ENCODE peak calls at places on chromosomes 13 and 19, in seven cellular contexts. One of them, this sample, is unnamed.

GRCh38 chr13:93227906-93228801 is 1.5 kb downstream of the GPC6 start:
- DNase-seq in tibial nerve: peak; percentile 22
- DNase-seq in frontal cortex: peak; percentile 35
- DNase-seq in AG08396: peak; percentile 73
- DNase-seq in anterior cingulate cortex: peak; percentile 49
- DNase-seq in neuronal stem cell: peak; percentile 89
- DNase-seq in stimulated activated CD8-positive, alpha-beta memory T cell treated with anti-CD3 and anti-CD28 coated beads, Interleukin-12 subunit alpha, Interleukin-12 subunit beta, amount 100 ng/mL, for 4 hours: no peak
- DNase-seq in this sample: no peak

GRCh38 chr13:44818428-44818827 is 170.8 kb downstream of the NUFIP1 start:
- DNase-seq in tibial nerve: no peak
- DNase-seq in frontal cortex: no peak
- DNase-seq in AG08396: no peak
- DNase-seq in anterior cingulate cortex: no peak
- DNase-seq in neuronal stem cell: peak; percentile 30
- DNase-seq in stimulated activated CD8-positive, alpha-beta memory T cell treated with anti-CD3 and anti-CD28 coated beads, Interleukin-12 subunit alpha, Interleukin-12 subunit beta, amount 100 ng/mL, for 4 hours: no peak
- DNase-seq in this sample: no peak

GRCh38 chr13:21079206-21079605 is 17.8 kb upstream of the LATS2 start:
- DNase-seq in tibial nerve: no peak
- DNase-seq in frontal cortex: no peak
- DNase-seq in AG08396: no peak
- DNase-seq in anterior cingulate cortex: no peak
- DNase-seq in neuronal stem cell: no peak
- DNase-seq in stimulated activated CD8-positive, alpha-beta memory T cell treated with anti-CD3 and anti-CD28 coated beads, Interleukin-12 subunit alpha, Interleukin-12 subunit beta, amount 100 ng/mL, for 4 hours: no peak
- DNase-seq in this sample: no peak

GRCh38 chr19:14536926-14537692 is 7.7 kb downstream of the TECR start:
- DNase-seq in tibial nerve: no peak
- DNase-seq in frontal cortex: no peak
- DNase-seq in AG08396: peak; percentile 41
- DNase-seq in anterior cingulate cortex: no peak
- DNase-seq in neuronal stem cell: peak; percentile 83
- DNase-seq in stimulated activated CD8-positive, alpha-beta memory T cell treated with anti-CD3 and anti-CD28 coated beads, Interleukin-12 subunit alpha, Interleukin-12 subunit beta, amount 100 ng/mL, for 4 hours: no peak
- DNase-seq in this sample: no peak

GRCh38 chr13:40688781-40689180 is 22.3 kb upstream of the FOXO1 start:
- DNase-seq in tibial nerve: no peak
- DNase-seq in frontal cortex: no peak
- DNase-seq in AG08396: no peak
- DNase-seq in anterior cingulate cortex: no peak
- DNase-seq in neuronal stem cell: no peak
- DNase-seq in stimulated activated CD8-positive, alpha-beta memory T cell treated with anti-CD3 and anti-CD28 coated beads, Interleukin-12 subunit alpha, Interleukin-12 subunit beta, amount 100 ng/mL, for 4 hours: no peak
- DNase-seq in this sample: no peak

GRCh38 chr13:95356916-95357315 is 55.7 kb upstream of the ABCC4 start:
- DNase-seq in tibial nerve: no peak
- DNase-seq in frontal cortex: no peak
- DNase-seq in AG08396: no peak
- DNase-seq in anterior cingulate cortex: no peak
- DNase-seq in neuronal stem cell: no peak
- DNase-seq in stimulated activated CD8-positive, alpha-beta memory T cell treated with anti-CD3 and anti-CD28 coated beads, Interleukin-12 subunit alpha, Interleukin-12 subunit beta, amount 100 ng/mL, for 4 hours: no peak
- DNase-seq in this sample: no peak

GRCh38 chr19:16327911-16328823 is 3.5 kb downstream of the KLF2 start:
- DNase-seq in tibial nerve: peak; percentile 78
- DNase-seq in frontal cortex: no peak
- DNase-seq in AG08396: peak; percentile 70
- DNase-seq in anterior cingulate cortex: peak; percentile 62
- DNase-seq in neuronal stem cell: no peak
- DNase-seq in stimulated activated CD8-positive, alpha-beta memory T cell treated with anti-CD3 and anti-CD28 coated beads, Interleukin-12 subunit alpha, Interleukin-12 subunit beta, amount 100 ng/mL, for 4 hours: peak; percentile 20
- DNase-seq in this sample: peak; percentile 55

GRCh38 chr13:35479223-35479536 is 2.7 kb upstream of the MAB21L1 start:
- DNase-seq in tibial nerve: no peak
- DNase-seq in frontal cortex: no peak
- DNase-seq in AG08396: no peak
- DNase-seq in anterior cingulate cortex: no peak
- DNase-seq in neuronal stem cell: no peak
- DNase-seq in stimulated activated CD8-positive, alpha-beta memory T cell treated with anti-CD3 and anti-CD28 coated beads, Interleukin-12 subunit alpha, Interleukin-12 subunit beta, amount 100 ng/mL, for 4 hours: no peak
- DNase-seq in this sample: no peak

GRCh38 chr13:95246292-95247082 is 54.8 kb downstream of the ABCC4 start:
- DNase-seq in tibial nerve: no peak
- DNase-seq in frontal cortex: no peak
- DNase-seq in AG08396: no peak
- DNase-seq in anterior cingulate cortex: no peak
- DNase-seq in neuronal stem cell: no peak
- DNase-seq in stimulated activated CD8-positive, alpha-beta memory T cell treated with anti-CD3 and anti-CD28 coated beads, Interleukin-12 subunit alpha, Interleukin-12 subunit beta, amount 100 ng/mL, for 4 hours: no peak
- DNase-seq in this sample: no peak

GRCh38 chr13:114095486-114095885 is 36.9 kb downstream of the RASA3 start:
- DNase-seq in tibial nerve: peak; percentile 2
- DNase-seq in frontal cortex: no peak
- DNase-seq in AG08396: no peak
- DNase-seq in anterior cingulate cortex: no peak
- DNase-seq in neuronal stem cell: no peak
- DNase-seq in stimulated activated CD8-positive, alpha-beta memory T cell treated with anti-CD3 and anti-CD28 coated beads, Interleukin-12 subunit alpha, Interleukin-12 subunit beta, amount 100 ng/mL, for 4 hours: no peak
- DNase-seq in this sample: no peak

GRCh38 chr19:16654621-16655020 is 5.3 kb downstream of the SMIM7 start:
- DNase-seq in tibial nerve: no peak
- DNase-seq in frontal cortex: no peak
- DNase-seq in AG08396: no peak
- DNase-seq in anterior cingulate cortex: no peak
- DNase-seq in neuronal stem cell: no peak
- DNase-seq in stimulated activated CD8-positive, alpha-beta memory T cell treated with anti-CD3 and anti-CD28 coated beads, Interleukin-12 subunit alpha, Interleukin-12 subunit beta, amount 100 ng/mL, for 4 hours: no peak
- DNase-seq in this sample: no peak

GRCh38 chr19:49911381-49912145 is 14.9 kb upstream of the IL4I1 start:
- DNase-seq in tibial nerve: no peak
- DNase-seq in frontal cortex: no peak
- DNase-seq in AG08396: no peak
- DNase-seq in anterior cingulate cortex: peak; percentile 38
- DNase-seq in neuronal stem cell: no peak
- DNase-seq in stimulated activated CD8-positive, alpha-beta memory T cell treated with anti-CD3 and anti-CD28 coated beads, Interleukin-12 subunit alpha, Interleukin-12 subunit beta, amount 100 ng/mL, for 4 hours: no peak
- DNase-seq in this sample: no peak

GRCh38 chr19:6424190-6424938 is at the start of gene KHSRP:
- DNase-seq in tibial nerve: no peak
- DNase-seq in frontal cortex: no peak
- DNase-seq in AG08396: no peak
- DNase-seq in anterior cingulate cortex: no peak
- DNase-seq in neuronal stem cell: no peak
- DNase-seq in stimulated activated CD8-positive, alpha-beta memory T cell treated with anti-CD3 and anti-CD28 coated beads, Interleukin-12 subunit alpha, Interleukin-12 subunit beta, amount 100 ng/mL, for 4 hours: peak; percentile 34
- DNase-seq in this sample: peak; percentile 28

GRCh38 chr13:18960637-18961227 is 220.9 kb downstream of the TUBA3C start:
- DNase-seq in tibial nerve: no peak
- DNase-seq in frontal cortex: no peak
- DNase-seq in AG08396: no peak
- DNase-seq in anterior cingulate cortex: no peak
- DNase-seq in neuronal stem cell: no peak
- DNase-seq in stimulated activated CD8-positive, alpha-beta memory T cell treated with anti-CD3 and anti-CD28 coated beads, Interleukin-12 subunit alpha, Interleukin-12 subunit beta, amount 100 ng/mL, for 4 hours: no peak
- DNase-seq in this sample: no peak

GRCh38 chr13:98842074-98842473 is 89.6 kb upstream of the SLC15A1 start:
- DNase-seq in tibial nerve: no peak
- DNase-seq in frontal cortex: no peak
- DNase-seq in AG08396: no peak
- DNase-seq in anterior cingulate cortex: no peak
- DNase-seq in neuronal stem cell: no peak
- DNase-seq in stimulated activated CD8-positive, alpha-beta memory T cell treated with anti-CD3 and anti-CD28 coated beads, Interleukin-12 subunit alpha, Interleukin-12 subunit beta, amount 100 ng/mL, for 4 hours: no peak
- DNase-seq in this sample: no peak

GRCh38 chr13:101691326-101691725 is 238.9 kb downstream of the ITGBL1 start:
- DNase-seq in tibial nerve: no peak
- DNase-seq in frontal cortex: no peak
- DNase-seq in AG08396: no peak
- DNase-seq in anterior cingulate cortex: no peak
- DNase-seq in neuronal stem cell: no peak
- DNase-seq in stimulated activated CD8-positive, alpha-beta memory T cell treated with anti-CD3 and anti-CD28 coated beads, Interleukin-12 subunit alpha, Interleukin-12 subunit beta, amount 100 ng/mL, for 4 hours: no peak
- DNase-seq in this sample: no peak

GRCh38 chr13:112181336-112182051 is 114.5 kb downstream of the SOX1 start:
- DNase-seq in tibial nerve: no peak
- DNase-seq in frontal cortex: no peak
- DNase-seq in AG08396: no peak
- DNase-seq in anterior cingulate cortex: no peak
- DNase-seq in neuronal stem cell: no peak
- DNase-seq in stimulated activated CD8-positive, alpha-beta memory T cell treated with anti-CD3 and anti-CD28 coated beads, Interleukin-12 subunit alpha, Interleukin-12 subunit beta, amount 100 ng/mL, for 4 hours: no peak
- DNase-seq in this sample: no peak

GRCh38 chr19:47427241-47428176 is 8.2 kb upstream of the MEIS3 start:
- DNase-seq in tibial nerve: peak; percentile 22
- DNase-seq in frontal cortex: peak; percentile 68
- DNase-seq in AG08396: peak; percentile 71
- DNase-seq in anterior cingulate cortex: peak; percentile 39
- DNase-seq in neuronal stem cell: peak; percentile 89
- DNase-seq in stimulated activated CD8-positive, alpha-beta memory T cell treated with anti-CD3 and anti-CD28 coated beads, Interleukin-12 subunit alpha, Interleukin-12 subunit beta, amount 100 ng/mL, for 4 hours: no peak
- DNase-seq in this sample: peak; percentile 54

GRCh38 chr19:18607222-18608101 is 863 bp upstream of the CRLF1 start:
- DNase-seq in tibial nerve: no peak
- DNase-seq in frontal cortex: no peak
- DNase-seq in AG08396: peak; percentile 35
- DNase-seq in anterior cingulate cortex: no peak
- DNase-seq in neuronal stem cell: no peak
- DNase-seq in stimulated activated CD8-positive, alpha-beta memory T cell treated with anti-CD3 and anti-CD28 coated beads, Interleukin-12 subunit alpha, Interleukin-12 subunit beta, amount 100 ng/mL, for 4 hours: no peak
- DNase-seq in this sample: no peak

GRCh38 chr19:18385675-18386542 is at the start of gene GDF15:
- DNase-seq in tibial nerve: peak; percentile 47
- DNase-seq in frontal cortex: no peak
- DNase-seq in AG08396: peak; percentile 85
- DNase-seq in anterior cingulate cortex: no peak
- DNase-seq in neuronal stem cell: no peak
- DNase-seq in stimulated activated CD8-positive, alpha-beta memory T cell treated with anti-CD3 and anti-CD28 coated beads, Interleukin-12 subunit alpha, Interleukin-12 subunit beta, amount 100 ng/mL, for 4 hours: no peak
- DNase-seq in this sample: peak; percentile 37

GRCh38 chr13:80069374-80069773 is 271.6 kb downstream of the SPRY2 start:
- DNase-seq in tibial nerve: no peak
- DNase-seq in frontal cortex: no peak
- DNase-seq in AG08396: no peak
- DNase-seq in anterior cingulate cortex: no peak
- DNase-seq in neuronal stem cell: no peak
- DNase-seq in stimulated activated CD8-positive, alpha-beta memory T cell treated with anti-CD3 and anti-CD28 coated beads, Interleukin-12 subunit alpha, Interleukin-12 subunit beta, amount 100 ng/mL, for 4 hours: no peak
- DNase-seq in this sample: no peak

GRCh38 chr13:112843392-112844250 is 125.4 kb upstream of the MCF2L start:
- DNase-seq in tibial nerve: no peak
- DNase-seq in frontal cortex: no peak
- DNase-seq in AG08396: no peak
- DNase-seq in anterior cingulate cortex: no peak
- DNase-seq in neuronal stem cell: no peak
- DNase-seq in stimulated activated CD8-positive, alpha-beta memory T cell treated with anti-CD3 and anti-CD28 coated beads, Interleukin-12 subunit alpha, Interleukin-12 subunit beta, amount 100 ng/mL, for 4 hours: no peak
- DNase-seq in this sample: no peak

GRCh38 chr13:110012102-110012739 is 225.8 kb upstream of the IRS2 start:
- DNase-seq in tibial nerve: no peak
- DNase-seq in frontal cortex: no peak
- DNase-seq in AG08396: peak; percentile 59
- DNase-seq in anterior cingulate cortex: no peak
- DNase-seq in neuronal stem cell: no peak
- DNase-seq in stimulated activated CD8-positive, alpha-beta memory T cell treated with anti-CD3 and anti-CD28 coated beads, Interleukin-12 subunit alpha, Interleukin-12 subunit beta, amount 100 ng/mL, for 4 hours: no peak
- DNase-seq in this sample: no peak

GRCh38 chr19:16661480-16662034 is 618 bp downstream of the TMEM38A start:
- DNase-seq in tibial nerve: peak; percentile 14
- DNase-seq in frontal cortex: peak; percentile 39
- DNase-seq in AG08396: no peak
- DNase-seq in anterior cingulate cortex: no peak
- DNase-seq in neuronal stem cell: no peak
- DNase-seq in stimulated activated CD8-positive, alpha-beta memory T cell treated with anti-CD3 and anti-CD28 coated beads, Interleukin-12 subunit alpha, Interleukin-12 subunit beta, amount 100 ng/mL, for 4 hours: no peak
- DNase-seq in this sample: peak; percentile 27

GRCh38 chr13:51396352-51396751 is 56.5 kb downstream of the INTS6 start:
- DNase-seq in tibial nerve: no peak
- DNase-seq in frontal cortex: no peak
- DNase-seq in AG08396: no peak
- DNase-seq in anterior cingulate cortex: no peak
- DNase-seq in neuronal stem cell: no peak
- DNase-seq in stimulated activated CD8-positive, alpha-beta memory T cell treated with anti-CD3 and anti-CD28 coated beads, Interleukin-12 subunit alpha, Interleukin-12 subunit beta, amount 100 ng/mL, for 4 hours: no peak
- DNase-seq in this sample: no peak

GRCh38 chr13:39777527-39778061 is 122.1 kb downstream of the COG6 start:
- DNase-seq in tibial nerve: no peak
- DNase-seq in frontal cortex: peak; percentile 11
- DNase-seq in AG08396: peak; percentile 48
- DNase-seq in anterior cingulate cortex: peak; percentile 10
- DNase-seq in neuronal stem cell: no peak
- DNase-seq in stimulated activated CD8-positive, alpha-beta memory T cell treated with anti-CD3 and anti-CD28 coated beads, Interleukin-12 subunit alpha, Interleukin-12 subunit beta, amount 100 ng/mL, for 4 hours: no peak
- DNase-seq in this sample: no peak

GRCh38 chr13:50693755-50694154 is 149.7 kb downstream of the DLEU7 start:
- DNase-seq in tibial nerve: no peak
- DNase-seq in frontal cortex: no peak
- DNase-seq in AG08396: peak; percentile 23
- DNase-seq in anterior cingulate cortex: no peak
- DNase-seq in neuronal stem cell: no peak
- DNase-seq in stimulated activated CD8-positive, alpha-beta memory T cell treated with anti-CD3 and anti-CD28 coated beads, Interleukin-12 subunit alpha, Interleukin-12 subunit beta, amount 100 ng/mL, for 4 hours: no peak
- DNase-seq in this sample: no peak

GRCh38 chr19:17751103-17751911 is at the start of gene FCHO1:
- DNase-seq in tibial nerve: no peak
- DNase-seq in frontal cortex: no peak
- DNase-seq in AG08396: no peak
- DNase-seq in anterior cingulate cortex: peak; percentile 52
- DNase-seq in neuronal stem cell: no peak
- DNase-seq in stimulated activated CD8-positive, alpha-beta memory T cell treated with anti-CD3 and anti-CD28 coated beads, Interleukin-12 subunit alpha, Interleukin-12 subunit beta, amount 100 ng/mL, for 4 hours: peak; percentile 79
- DNase-seq in this sample: peak; percentile 80

GRCh38 chr19:41999071-41999877 is 5.2 kb upstream of the ATP1A3 start:
- DNase-seq in tibial nerve: no peak
- DNase-seq in frontal cortex: no peak
- DNase-seq in AG08396: no peak
- DNase-seq in anterior cingulate cortex: no peak
- DNase-seq in neuronal stem cell: no peak
- DNase-seq in stimulated activated CD8-positive, alpha-beta memory T cell treated with anti-CD3 and anti-CD28 coated beads, Interleukin-12 subunit alpha, Interleukin-12 subunit beta, amount 100 ng/mL, for 4 hours: no peak
- DNase-seq in this sample: no peak

GRCh38 chr13:52158629-52159158 is 703 bp downstream of the NEK3 start:
- DNase-seq in tibial nerve: no peak
- DNase-seq in frontal cortex: no peak
- DNase-seq in AG08396: peak; percentile 56
- DNase-seq in anterior cingulate cortex: no peak
- DNase-seq in neuronal stem cell: no peak
- DNase-seq in stimulated activated CD8-positive, alpha-beta memory T cell treated with anti-CD3 and anti-CD28 coated beads, Interleukin-12 subunit alpha, Interleukin-12 subunit beta, amount 100 ng/mL, for 4 hours: no peak
- DNase-seq in this sample: no peak

GRCh38 chr13:113470073-113470472 is 16.8 kb upstream of the ADPRHL1 start:
- DNase-seq in tibial nerve: no peak
- DNase-seq in frontal cortex: no peak
- DNase-seq in AG08396: no peak
- DNase-seq in anterior cingulate cortex: no peak
- DNase-seq in neuronal stem cell: no peak
- DNase-seq in stimulated activated CD8-positive, alpha-beta memory T cell treated with anti-CD3 and anti-CD28 coated beads, Interleukin-12 subunit alpha, Interleukin-12 subunit beta, amount 100 ng/mL, for 4 hours: no peak
- DNase-seq in this sample: no peak

GRCh38 chr19:17424743-17425365 is 5.0 kb downstream of the MVB12A start:
- DNase-seq in tibial nerve: no peak
- DNase-seq in frontal cortex: peak; percentile 74
- DNase-seq in AG08396: peak; percentile 57
- DNase-seq in anterior cingulate cortex: peak; percentile 31
- DNase-seq in neuronal stem cell: peak; percentile 76
- DNase-seq in stimulated activated CD8-positive, alpha-beta memory T cell treated with anti-CD3 and anti-CD28 coated beads, Interleukin-12 subunit alpha, Interleukin-12 subunit beta, amount 100 ng/mL, for 4 hours: no peak
- DNase-seq in this sample: no peak

GRCh38 chr13:59112375-59112774 is 1051.4 kb downstream of the DIAPH3 start:
- DNase-seq in tibial nerve: no peak
- DNase-seq in frontal cortex: peak; percentile 13
- DNase-seq in AG08396: peak; percentile 78
- DNase-seq in anterior cingulate cortex: peak; percentile 61
- DNase-seq in neuronal stem cell: no peak
- DNase-seq in stimulated activated CD8-positive, alpha-beta memory T cell treated with anti-CD3 and anti-CD28 coated beads, Interleukin-12 subunit alpha, Interleukin-12 subunit beta, amount 100 ng/mL, for 4 hours: no peak
- DNase-seq in this sample: no peak

GRCh38 chr19:39590265-39590664 is 12.1 kb upstream of the LGALS13 start:
- DNase-seq in tibial nerve: no peak
- DNase-seq in frontal cortex: no peak
- DNase-seq in AG08396: no peak
- DNase-seq in anterior cingulate cortex: no peak
- DNase-seq in neuronal stem cell: peak; percentile 9
- DNase-seq in stimulated activated CD8-positive, alpha-beta memory T cell treated with anti-CD3 and anti-CD28 coated beads, Interleukin-12 subunit alpha, Interleukin-12 subunit beta, amount 100 ng/mL, for 4 hours: no peak
- DNase-seq in this sample: no peak